ENCODE peak calls at places on chromosomes 5 and 9, in eight cellular contexts. Z is HepG2; O is stimulated activated CD4-positive, alpha-beta T cell treated with anti-CD3 and anti-CD28 coated beads, Interleukin-12 subunit alpha, Interleukin-12 subunit beta, amount 100 ng/mL, for 24 hours; W is cardiac muscle cell; V is glomerular endothelial cell; E is posterior vena cava; Q is kidney tubule cell; H is midbrain. B is an unnamed sample.

GRCh38 chr5:43917925-43918324 is 314.9 kb downstream of the NNT start:
- DNase-seq in Z (no peak), O (no peak), W (no peak), V (no peak), E (no peak), Q (no peak), H (no peak), B (no peak)

GRCh38 chr5:43152946-43153345 is 32.2 kb downstream of the ZNF131 start:
- DNase-seq in Z (no peak), O (no peak), W (no peak), V (no peak), E (no peak), Q (no peak), H (no peak), B (no peak)

GRCh38 chr5:100539519-100539918 is 4.3 kb downstream of the FAM174A start:
- DNase-seq in Z (no peak), O (no peak), W (no peak), V (no peak), E (no peak), Q (no peak), H (no peak), B (no peak)

GRCh38 chr9:70324963-70325362 is 66.2 kb downstream of the SMC5 start:
- DNase-seq in Z (no peak), O (no peak), W (no peak), V (no peak), E (no peak), Q (peak), H (no peak), B (no peak)

GRCh38 chr5:107814183-107814582 is 143.4 kb upstream of the EFNA5 start:
- DNase-seq in Z (peak), O (no peak), W (no peak), V (no peak), E (no peak), Q (no peak), H (no peak), B (no peak)

GRCh38 chr9:77954619-77955018 is 77.0 kb downstream of the GNAQ start:
- DNase-seq in Z (no peak), O (no peak), W (no peak), V (no peak), E (no peak), Q (no peak), H (no peak), B (no peak)

GRCh38 chr5:38645508-38645907 is 89.1 kb upstream of the LIFR start:
- DNase-seq in Z (no peak), O (no peak), W (no peak), V (no peak), E (no peak), Q (no peak), H (no peak), B (no peak)

GRCh38 chr9:134725605-134725940 is 84.0 kb downstream of the COL5A1 start:
- DNase-seq in Z (no peak), O (no peak), W (no peak), V (no peak), E (no peak), Q (no peak), H (no peak), B (no peak)

GRCh38 chr9:72586388-72587160 is 65.2 kb downstream of the TMC1 start:
- DNase-seq in Z (no peak), O (no peak), W (no peak), V (no peak), E (no peak), Q (peak), H (peak), B (peak)

GRCh38 chr9:37100750-37101149 is 19.6 kb upstream of the ZCCHC7 start:
- DNase-seq in Z (no peak), O (no peak), W (no peak), V (no peak), E (no peak), Q (no peak), H (no peak), B (no peak)

GRCh38 chr5:53607896-53608295 is 47.5 kb downstream of the NDUFS4 start:
- DNase-seq in Z (no peak), O (no peak), W (no peak), V (no peak), E (no peak), Q (no peak), H (no peak), B (no peak)

GRCh38 chr5:61467766-61468482 is 135.9 kb downstream of the ZSWIM6 start:
- DNase-seq in Z (no peak), O (no peak), W (no peak), V (no peak), E (no peak), Q (peak), H (no peak), B (no peak)

GRCh38 chr5:76733049-76733417 is 17.1 kb downstream of the F2R start:
- DNase-seq in Z (no peak), O (no peak), W (no peak), V (no peak), E (no peak), Q (no peak), H (no peak), B (peak)

GRCh38 chr5:170644501-170644900 is 139.0 kb upstream of the GABRP start:
- DNase-seq in Z (no peak), O (no peak), W (no peak), V (no peak), E (no peak), Q (no peak), H (no peak), B (no peak)

GRCh38 chr5:177249761-177250537 is 53.6 kb downstream of the RAB24 start:
- DNase-seq in Z (peak), O (no peak), W (no peak), V (no peak), E (no peak), Q (peak), H (no peak), B (no peak)

GRCh38 chr9:112712678-112713077 is 5.2 kb downstream of the INIP start:
- DNase-seq in Z (no peak), O (no peak), W (no peak), V (no peak), E (no peak), Q (no peak), H (no peak), B (no peak)

GRCh38 chr5:9062873-9063272 is 483.0 kb downstream of the SEMA5A start:
- DNase-seq in Z (no peak), O (no peak), W (no peak), V (no peak), E (no peak), Q (peak), H (no peak), B (no peak)

GRCh38 chr9:17627641-17628040 is 48.8 kb downstream of the SH3GL2 start:
- DNase-seq in Z (no peak), O (no peak), W (no peak), V (no peak), E (no peak), Q (no peak), H (no peak), B (no peak)

GRCh38 chr5:43007911-43008368 is 32.2 kb downstream of the ANXA2R start:
- DNase-seq in Z (peak), O (peak), W (peak), V (no peak), E (peak), Q (peak), H (peak), B (peak)

GRCh38 chr9:4828776-4829175 is 36.0 kb downstream of the RCL1 start:
- DNase-seq in Z (peak), O (no peak), W (no peak), V (no peak), E (no peak), Q (peak), H (no peak), B (no peak)

GRCh38 chr5:181050016-181050415 is 9.9 kb downstream of the BTNL9 start:
- DNase-seq in Z (no peak), O (no peak), W (no peak), V (no peak), E (no peak), Q (no peak), H (no peak), B (no peak)

GRCh38 chr5:76874088-76874581 is 24.3 kb downstream of the S100Z start:
- DNase-seq in Z (no peak), O (no peak), W (peak), V (no peak), E (no peak), Q (no peak), H (no peak), B (no peak)

GRCh38 chr9:75889577-75889976 is 896 bp upstream of the PCSK5 start:
- DNase-seq in Z (no peak), O (no peak), W (peak), V (no peak), E (no peak), Q (no peak), H (no peak), B (no peak)

B was measured in effector memory CD8-positive, alpha-beta T cell.